ENCODE peak calls at places on chromosomes 12 and 14, in six cellular contexts. M, A, G, Q, B and O are unnamed samples.

GRCh38 chr12:122845041-122845864 is 10.0 kb downstream of the HIP1R start:
- DNase-seq in M (no peak), A (no peak), G (no peak), Q (no peak), B (no peak), O (no peak)

GRCh38 chr12:79183003-79183402 is 318.4 kb downstream of the SYT1 start:
- DNase-seq in M (no peak), A (no peak), G (no peak), Q (peak; percentile 14), B (no peak), O (no peak)

GRCh38 chr14:93903342-93904184 is 23.6 kb upstream of the FAM181A start:
- DNase-seq in M (no peak), A (no peak), G (no peak), Q (no peak), B (no peak), O (no peak)

GRCh38 chr12:117878598-117878997 is 90.2 kb downstream of the KSR2 start:
- DNase-seq in M (no peak), A (no peak), G (no peak), Q (no peak), B (no peak), O (no peak)

GRCh38 chr12:127803545-127803944 is 463.4 kb upstream of the TMEM132C start:
- DNase-seq in M (no peak), A (no peak), G (no peak), Q (no peak), B (peak; percentile 46), O (no peak)

GRCh38 chr12:124992874-124993567 is 424 bp upstream of the BRI3BP start:
- DNase-seq in M (no peak), A (no peak), G (no peak), Q (peak; percentile 6), B (no peak), O (no peak)

GRCh38 chr12:132818562-132818961 is 10.1 kb downstream of the GOLGA3 start:
- DNase-seq in M (no peak), A (no peak), G (no peak), Q (no peak), B (no peak), O (no peak)

GRCh38 chr14:93832665-93833064 is 44.4 kb upstream of the PRIMA1 start:
- DNase-seq in M (no peak), A (no peak), G (no peak), Q (no peak), B (no peak), O (no peak)

GRCh38 chr12:48156648-48157015 is 683 bp downstream of the ASB8 start:
- DNase-seq in M (no peak), A (no peak), G (no peak), Q (no peak), B (no peak), O (no peak)

GRCh38 chr12:117342682-117343081 is 18.7 kb downstream of the NOS1 start:
- DNase-seq in M (no peak), A (no peak), G (no peak), Q (no peak), B (peak; percentile 7), O (no peak)

GRCh38 chr14:92728781-92729364 is 19.6 kb downstream of the LGMN start:
- DNase-seq in M (no peak), A (no peak), G (no peak), Q (peak; percentile 54), B (no peak), O (peak; percentile 46)

GRCh38 chr12:130026608-130027176 is 122.9 kb upstream of the TMEM132D start:
- DNase-seq in M (no peak), A (no peak), G (no peak), Q (peak; percentile 31), B (no peak), O (no peak)

GRCh38 chr12:49301759-49302158 is 6.8 kb downstream of the PRPH start:
- DNase-seq in M (no peak), A (no peak), G (no peak), Q (no peak), B (no peak), O (no peak)

GRCh38 chr12:49847161-49847560 is 4.3 kb upstream of the BCDIN3D start:
- DNase-seq in M (no peak), A (no peak), G (no peak), Q (no peak), B (no peak), O (no peak)

GRCh38 chr14:102591372-102591943 is 991 bp upstream of the RCOR1 start:
- DNase-seq in M (no peak), A (no peak), G (no peak), Q (no peak), B (no peak), O (no peak)

GRCh38 chr12:76250256-76250655 is 98.0 kb downstream of the BBS10 start:
- DNase-seq in M (no peak), A (no peak), G (no peak), Q (peak; percentile 36), B (no peak), O (no peak)

GRCh38 chr12:131766382-131767107 is 55.7 kb downstream of the SFSWAP start:
- DNase-seq in M (no peak), A (no peak), G (no peak), Q (no peak), B (no peak), O (no peak)

DNA sequence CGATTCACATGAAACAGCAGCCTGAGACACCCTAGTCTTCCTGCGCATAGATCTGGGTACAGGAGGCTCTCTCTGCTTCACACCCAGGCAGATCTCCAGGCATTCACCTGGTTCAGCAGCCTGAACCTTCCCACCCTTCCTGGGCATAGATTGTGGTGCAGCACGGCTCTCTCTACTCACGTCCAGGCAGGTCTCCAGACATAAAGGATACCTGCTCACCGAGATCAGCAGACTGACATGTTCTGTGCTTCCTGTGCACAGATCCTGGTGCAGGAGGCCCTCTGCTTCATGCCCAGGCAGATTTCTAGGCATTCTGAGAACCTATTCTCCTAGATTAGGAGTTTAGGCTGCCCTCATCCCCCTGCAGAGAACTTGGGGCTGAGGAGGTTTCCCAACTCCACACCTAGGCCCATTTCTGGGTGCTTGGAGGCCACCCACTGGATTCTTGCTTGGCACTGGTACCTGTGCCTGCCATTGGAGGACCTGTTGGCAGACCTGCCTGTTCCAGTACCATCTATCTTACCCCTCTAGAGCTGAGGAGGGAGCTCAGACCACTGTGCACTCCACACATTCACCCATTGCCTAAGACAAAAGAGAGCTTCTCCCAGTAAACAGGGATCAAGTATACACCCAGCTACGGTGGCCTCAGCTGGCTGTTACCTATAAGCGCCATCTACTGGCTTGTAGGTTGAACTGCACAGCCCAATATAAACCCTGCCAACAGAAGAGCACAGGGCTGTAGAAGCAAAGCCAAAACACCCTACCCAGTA is 28.0 kb upstream of the GARIN6 start:
- DNase-seq in M (no peak), A (no peak), G (no peak), Q (peak; percentile 59), B (peak; percentile 36), O (no peak)
- TF ChIP-seq CTCF in M (no peak), A (no peak), G (no peak), Q (peak; percentile 84), B (peak; percentile 71), O (peak; percentile 80)

DNA sequence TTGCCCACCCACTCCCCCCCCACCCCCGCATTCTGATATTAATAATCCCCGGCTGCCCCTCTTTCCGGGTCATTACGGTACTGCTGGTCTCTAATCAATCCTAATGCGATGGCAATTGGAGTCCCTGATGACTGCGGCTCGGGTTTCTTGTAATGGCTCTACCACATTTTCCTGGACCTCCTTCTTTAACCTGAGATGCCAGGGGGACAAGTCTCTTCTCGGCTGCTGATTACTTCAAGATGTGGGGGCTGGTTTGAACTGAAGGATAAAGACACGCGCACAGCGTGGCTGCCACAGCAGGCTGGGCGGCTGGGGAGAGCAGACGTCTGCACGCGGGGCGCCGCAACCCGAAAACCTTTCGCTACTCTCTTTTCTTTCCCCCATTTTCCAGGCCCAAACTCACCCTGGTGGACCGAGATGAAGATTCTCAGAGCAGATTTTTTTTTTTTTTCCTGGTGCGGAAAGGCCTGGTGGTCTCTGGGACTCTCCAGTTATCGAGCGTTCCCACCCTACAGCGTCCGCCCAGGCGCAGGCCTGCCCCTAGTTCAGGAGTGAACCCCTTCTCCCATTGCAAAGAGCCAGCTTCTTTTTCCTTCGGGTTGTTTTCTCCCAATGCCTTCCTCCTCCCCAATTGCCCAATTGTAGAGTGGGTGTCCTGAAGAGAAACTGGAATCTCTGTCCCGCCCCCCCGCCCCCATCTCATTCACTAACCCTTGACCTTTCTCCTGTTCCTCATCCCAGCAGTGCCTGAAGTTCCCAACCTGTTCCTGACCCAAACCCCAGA is 6.0 kb upstream of the SIX1 start:
- DNase-seq in M (no peak), A (no peak), G (no peak), Q (no peak), B (no peak), O (no peak)
- H3K4me3 ChIP-seq in M (no peak overlapping the region), A (no peak overlapping the region), G (no peak overlapping the region), Q (no peak overlapping the region), B (no peak overlapping the region), O (no peak overlapping the region)

DNA sequence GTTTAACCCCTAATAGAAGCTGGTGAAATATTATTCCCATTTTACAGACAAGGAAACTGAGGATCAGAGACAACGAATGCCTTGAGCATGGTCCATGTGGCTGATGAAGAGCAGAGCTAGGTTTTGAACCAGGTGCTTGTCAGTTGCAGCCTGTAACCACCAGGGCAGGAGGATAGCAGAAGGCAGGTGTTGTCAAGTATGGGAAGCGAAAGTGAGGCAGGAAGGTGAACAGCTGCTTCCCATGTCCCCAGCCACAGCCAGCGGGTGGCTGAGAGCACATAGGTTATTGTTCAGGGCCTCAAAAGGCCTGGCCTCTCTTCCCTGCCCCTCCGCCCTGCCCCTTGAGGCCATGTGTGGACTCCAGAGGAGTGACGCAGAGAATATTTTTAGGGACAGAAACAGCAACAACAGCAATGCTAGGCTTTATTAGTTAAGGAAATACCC is 39.6 kb downstream of the IQSEC3 start:
- DNase-seq in M (no peak), A (no peak), G (no peak), Q (no peak), B (peak; percentile 1), O (no peak)
- TF ChIP-seq CTCF in M (no peak), A (no peak), G (no peak), Q (peak; percentile 42), B (peak; percentile 10), O (peak; percentile 4)

GRCh38 chr14:22599349-22599748 is 1.2 kb downstream of the ABHD4 start:
- DNase-seq in M (no peak), A (no peak), G (no peak), Q (no peak), B (no peak), O (no peak)
- H3K4me3 ChIP-seq in M (peak overlapping the region; percentile 88), A (peak overlapping the region; percentile 82), G (peak overlapping the region; percentile 76), Q (peak overlapping the region; percentile 89), B (peak overlapping the region; percentile 96), O (peak overlapping the region; percentile 96)